ENCODE peak calls at places on chromosomes 3 and 15, in eight cellular contexts. One of them, this sample, is unnamed.

GRCh38 chr3:135991621-135992020 is 26.1 kb downstream of the PPP2R3A start:
- DNase-seq in sciatic nerve: no peak
- DNase-seq in astrocyte: peak; percentile 39
- DNase-seq in KG1: no peak
- DNase-seq in stimulated activated CD8-positive, alpha-beta memory T cell treated with anti-CD3 and anti-CD28 coated beads, Interleukin-4, amount 100 ng/mL, for 24 hours: no peak
- DNase-seq in AG08395: no peak
- DNase-seq in heart left ventricle: no peak
- DNase-seq in naive thymus-derived CD8-positive, alpha-beta T cell: no peak
- DNase-seq in this sample: peak; percentile 5

GRCh38 chr3:14784087-14784596 is 34.6 kb upstream of the FGD5 start:
- DNase-seq in sciatic nerve: peak; percentile 60
- DNase-seq in astrocyte: no peak
- DNase-seq in KG1: no peak
- DNase-seq in stimulated activated CD8-positive, alpha-beta memory T cell treated with anti-CD3 and anti-CD28 coated beads, Interleukin-4, amount 100 ng/mL, for 24 hours: no peak
- DNase-seq in AG08395: no peak
- DNase-seq in heart left ventricle: no peak
- DNase-seq in naive thymus-derived CD8-positive, alpha-beta T cell: no peak
- DNase-seq in this sample: no peak

GRCh38 chr3:121677141-121677540 is 16.4 kb upstream of the HCLS1 start:
- DNase-seq in sciatic nerve: no peak
- DNase-seq in astrocyte: no peak
- DNase-seq in KG1: no peak
- DNase-seq in stimulated activated CD8-positive, alpha-beta memory T cell treated with anti-CD3 and anti-CD28 coated beads, Interleukin-4, amount 100 ng/mL, for 24 hours: no peak
- DNase-seq in AG08395: no peak
- DNase-seq in heart left ventricle: no peak
- DNase-seq in naive thymus-derived CD8-positive, alpha-beta T cell: no peak
- DNase-seq in this sample: no peak

GRCh38 chr15:96312641-96313335 is 17.7 kb upstream of the NR2F2 start:
- DNase-seq in sciatic nerve: no peak
- DNase-seq in astrocyte: no peak
- DNase-seq in KG1: no peak
- DNase-seq in stimulated activated CD8-positive, alpha-beta memory T cell treated with anti-CD3 and anti-CD28 coated beads, Interleukin-4, amount 100 ng/mL, for 24 hours: no peak
- DNase-seq in AG08395: peak; percentile 21
- DNase-seq in heart left ventricle: no peak
- DNase-seq in naive thymus-derived CD8-positive, alpha-beta T cell: no peak
- DNase-seq in this sample: no peak

GRCh38 chr15:56944485-56944884 is 26.0 kb downstream of the TCF12 start:
- DNase-seq in sciatic nerve: no peak
- DNase-seq in astrocyte: no peak
- DNase-seq in KG1: no peak
- DNase-seq in stimulated activated CD8-positive, alpha-beta memory T cell treated with anti-CD3 and anti-CD28 coated beads, Interleukin-4, amount 100 ng/mL, for 24 hours: no peak
- DNase-seq in AG08395: no peak
- DNase-seq in heart left ventricle: no peak
- DNase-seq in naive thymus-derived CD8-positive, alpha-beta T cell: no peak
- DNase-seq in this sample: no peak

GRCh38 chr3:128493221-128494151 is 485 bp upstream of the GATA2 start:
- DNase-seq in sciatic nerve: peak; percentile 52
- DNase-seq in astrocyte: no peak
- DNase-seq in KG1: no peak
- DNase-seq in stimulated activated CD8-positive, alpha-beta memory T cell treated with anti-CD3 and anti-CD28 coated beads, Interleukin-4, amount 100 ng/mL, for 24 hours: no peak
- DNase-seq in AG08395: no peak
- DNase-seq in heart left ventricle: no peak
- DNase-seq in naive thymus-derived CD8-positive, alpha-beta T cell: no peak
- DNase-seq in this sample: no peak

GRCh38 chr3:73383470-73384049 is 241.2 kb downstream of the PDZRN3 start:
- DNase-seq in sciatic nerve: no peak
- DNase-seq in astrocyte: no peak
- DNase-seq in KG1: no peak
- DNase-seq in stimulated activated CD8-positive, alpha-beta memory T cell treated with anti-CD3 and anti-CD28 coated beads, Interleukin-4, amount 100 ng/mL, for 24 hours: no peak
- DNase-seq in AG08395: no peak
- DNase-seq in heart left ventricle: no peak
- DNase-seq in naive thymus-derived CD8-positive, alpha-beta T cell: no peak
- DNase-seq in this sample: no peak

GRCh38 chr15:51374131-51374530 is 32.7 kb downstream of the GLDN start:
- DNase-seq in sciatic nerve: no peak
- DNase-seq in astrocyte: no peak
- DNase-seq in KG1: no peak
- DNase-seq in stimulated activated CD8-positive, alpha-beta memory T cell treated with anti-CD3 and anti-CD28 coated beads, Interleukin-4, amount 100 ng/mL, for 24 hours: no peak
- DNase-seq in AG08395: no peak
- DNase-seq in heart left ventricle: no peak
- DNase-seq in naive thymus-derived CD8-positive, alpha-beta T cell: no peak
- DNase-seq in this sample: no peak

GRCh38 chr3:150216041-150216811 is 191.9 kb upstream of the TSC22D2 start:
- DNase-seq in sciatic nerve: peak; percentile 72
- DNase-seq in astrocyte: peak; percentile 81
- DNase-seq in KG1: no peak
- DNase-seq in stimulated activated CD8-positive, alpha-beta memory T cell treated with anti-CD3 and anti-CD28 coated beads, Interleukin-4, amount 100 ng/mL, for 24 hours: no peak
- DNase-seq in AG08395: peak; percentile 38
- DNase-seq in heart left ventricle: peak; percentile 69
- DNase-seq in naive thymus-derived CD8-positive, alpha-beta T cell: no peak
- DNase-seq in this sample: peak; percentile 20

GRCh38 chr3:11507719-11508118 is 136.0 kb downstream of the VGLL4 start:
- DNase-seq in sciatic nerve: no peak
- DNase-seq in astrocyte: no peak
- DNase-seq in KG1: no peak
- DNase-seq in stimulated activated CD8-positive, alpha-beta memory T cell treated with anti-CD3 and anti-CD28 coated beads, Interleukin-4, amount 100 ng/mL, for 24 hours: no peak
- DNase-seq in AG08395: no peak
- DNase-seq in heart left ventricle: no peak
- DNase-seq in naive thymus-derived CD8-positive, alpha-beta T cell: no peak
- DNase-seq in this sample: no peak

GRCh38 chr3:189754356-189754755 is 123.2 kb downstream of the TP63 start:
- DNase-seq in sciatic nerve: no peak
- DNase-seq in astrocyte: no peak
- DNase-seq in KG1: no peak
- DNase-seq in stimulated activated CD8-positive, alpha-beta memory T cell treated with anti-CD3 and anti-CD28 coated beads, Interleukin-4, amount 100 ng/mL, for 24 hours: no peak
- DNase-seq in AG08395: no peak
- DNase-seq in heart left ventricle: no peak
- DNase-seq in naive thymus-derived CD8-positive, alpha-beta T cell: no peak
- DNase-seq in this sample: no peak

GRCh38 chr3:30680789-30681188 is 74.4 kb downstream of the TGFBR2 start:
- DNase-seq in sciatic nerve: peak; percentile 79
- DNase-seq in astrocyte: peak; percentile 18
- DNase-seq in KG1: no peak
- DNase-seq in stimulated activated CD8-positive, alpha-beta memory T cell treated with anti-CD3 and anti-CD28 coated beads, Interleukin-4, amount 100 ng/mL, for 24 hours: no peak
- DNase-seq in AG08395: peak; percentile 20
- DNase-seq in heart left ventricle: no peak
- DNase-seq in naive thymus-derived CD8-positive, alpha-beta T cell: no peak
- DNase-seq in this sample: no peak

GRCh38 chr15:52261498-52262242 is 33.9 kb downstream of the MYO5C start:
- DNase-seq in sciatic nerve: peak; percentile 66
- DNase-seq in astrocyte: peak; percentile 90
- DNase-seq in KG1: peak; percentile 36
- DNase-seq in stimulated activated CD8-positive, alpha-beta memory T cell treated with anti-CD3 and anti-CD28 coated beads, Interleukin-4, amount 100 ng/mL, for 24 hours: peak; percentile 34
- DNase-seq in AG08395: peak; percentile 83
- DNase-seq in heart left ventricle: no peak
- DNase-seq in naive thymus-derived CD8-positive, alpha-beta T cell: peak; percentile 17
- DNase-seq in this sample: peak; percentile 73

GRCh38 chr3:183116051-183116614 is 16.8 kb upstream of the MCCC1 start:
- DNase-seq in sciatic nerve: no peak
- DNase-seq in astrocyte: no peak
- DNase-seq in KG1: peak; percentile 18
- DNase-seq in stimulated activated CD8-positive, alpha-beta memory T cell treated with anti-CD3 and anti-CD28 coated beads, Interleukin-4, amount 100 ng/mL, for 24 hours: peak; percentile 48
- DNase-seq in AG08395: no peak
- DNase-seq in heart left ventricle: no peak
- DNase-seq in naive thymus-derived CD8-positive, alpha-beta T cell: peak; percentile 56
- DNase-seq in this sample: no peak

This sample was measured in dermis microvascular lymphatic vessel endothelial cell.